ENCODE peak calls at places on chromosomes 4 and X, in ten cellular contexts. J is GM12865, H is cardiac muscle cell, B is ovary, S is astrocyte of the spinal cord, T is dorsolateral prefrontal cortex, D is fibroblast of villous mesenchyme, O is psoas muscle, I is uterus, K is hepatocyte. F is an unnamed sample.

GRCh38 chr4:26590639-26591038 is 6.8 kb downstream of the TBC1D19 start:
- DNase-seq in B (no peak), T (no peak), I (no peak), J (no peak), K (no peak), S (peak; percentile 63), O (no peak), D (no peak), H (no peak), F (no peak)

GRCh38 chr4:92012899-92013867 is 290.6 kb upstream of the GRID2 start:
- DNase-seq in S (no peak), D (no peak), I (no peak), K (peak; percentile 52), B (no peak), O (no peak), J (no peak), H (peak; percentile 1), T (no peak), F (no peak)

GRCh38 chr4:13483142-13484044 is 747 bp downstream of the RAB28 start:
- DNase-seq in O (peak; percentile 64), I (peak; percentile 47), K (peak; percentile 70), S (peak; percentile 81), B (peak; percentile 44), T (peak; percentile 57), H (peak; percentile 81), J (peak; percentile 33), D (peak; percentile 83), F (peak; percentile 68)

GRCh38 chr4:142312391-142312790 is 533.7 kb downstream of the INPP4B start:
- DNase-seq in J (no peak), O (no peak), S (no peak), I (no peak), B (no peak), D (no peak), T (no peak), K (no peak), H (no peak), F (no peak)

GRCh38 chr4:157170321-157170720 is 50.2 kb upstream of the GRIA2 start:
- DNase-seq in H (no peak), K (no peak), O (no peak), S (no peak), B (no peak), D (no peak), I (no peak), J (no peak), T (no peak), F (peak; percentile 47)

GRCh38 chr4:26088433-26088928 is 174.5 kb downstream of the SMIM20 start:
- DNase-seq in B (no peak), I (no peak), J (peak; percentile 67), H (no peak), S (peak; percentile 41), D (peak; percentile 42), T (no peak), O (peak; percentile 62), K (no peak), F (no peak)

GRCh38 chrX:16444353-16444752 is 205.6 kb upstream of the S100G start:
- DNase-seq in S (peak; percentile 78), I (no peak), B (no peak), K (no peak), O (peak; percentile 74), J (no peak), H (no peak), T (no peak), D (no peak), F (no peak)

GRCh38 chr4:172601195-172601594 is 567.4 kb upstream of the GALNT7 start:
- DNase-seq in I (no peak), D (no peak), J (no peak), S (peak; percentile 34), H (no peak), T (no peak), K (no peak), O (no peak), B (no peak), F (peak; percentile 82)

GRCh38 chr4:102586644-102587021 is 85.5 kb downstream of the NFKB1 start:
- DNase-seq in I (no peak), O (no peak), T (no peak), J (peak; percentile 60), H (no peak), K (no peak), D (no peak), S (no peak), B (no peak), F (no peak)

GRCh38 chrX:22742174-22742573 is 257.6 kb upstream of the DDX53 start:
- DNase-seq in H (no peak), D (peak; percentile 53), J (no peak), K (no peak), B (no peak), O (no peak), T (no peak), I (no peak), S (peak; percentile 17), F (peak; percentile 9)

GRCh38 chr4:6165766-6166165 is 34.6 kb downstream of the JAKMIP1 start:
- DNase-seq in O (no peak), I (no peak), S (no peak), K (no peak), H (no peak), D (no peak), J (no peak), T (no peak), B (no peak), F (no peak)

GRCh38 chr4:7335363-7336066 is 99.2 kb downstream of the PSAPL1 start:
- DNase-seq in J (peak; percentile 63), B (peak; percentile 65), K (peak; percentile 54), H (peak; percentile 70), O (peak; percentile 80), S (no peak), T (peak; percentile 77), I (peak; percentile 36), D (peak; percentile 6), F (peak; percentile 52)
- TF ChIP-seq CTCF in J (peak; percentile 80), B (peak; percentile 42), K (peak; percentile 58), H (peak; percentile 84), O (peak; percentile 41), S (peak; percentile 75), T (peak; percentile 43), I (peak; percentile 36), D (peak; percentile 53), F (peak; percentile 74)

GRCh38 chrX:153411255-153411987 is at the start of gene ZFP92:
- DNase-seq in O (peak; percentile 56), K (peak; percentile 27), D (peak; percentile 12), S (no peak), J (no peak), T (no peak), H (no peak), I (no peak), B (peak; percentile 43), F (no peak)
- H3K4me3 ChIP-seq in O (peak within 1 kb of the TSS; percentile 60), K (no peak within 1 kb of the TSS), D (peak within 1 kb of the TSS; percentile 58), S (peak within 1 kb of the TSS; percentile 30), J (peak within 1 kb of the TSS; percentile 13), T (peak within 1 kb of the TSS; percentile 54), H (peak within 1 kb of the TSS; percentile 10), I (peak within 1 kb of the TSS; percentile 43), B (peak within 1 kb of the TSS; percentile 52), F (peak within 1 kb of the TSS; percentile 42)

DNA sequence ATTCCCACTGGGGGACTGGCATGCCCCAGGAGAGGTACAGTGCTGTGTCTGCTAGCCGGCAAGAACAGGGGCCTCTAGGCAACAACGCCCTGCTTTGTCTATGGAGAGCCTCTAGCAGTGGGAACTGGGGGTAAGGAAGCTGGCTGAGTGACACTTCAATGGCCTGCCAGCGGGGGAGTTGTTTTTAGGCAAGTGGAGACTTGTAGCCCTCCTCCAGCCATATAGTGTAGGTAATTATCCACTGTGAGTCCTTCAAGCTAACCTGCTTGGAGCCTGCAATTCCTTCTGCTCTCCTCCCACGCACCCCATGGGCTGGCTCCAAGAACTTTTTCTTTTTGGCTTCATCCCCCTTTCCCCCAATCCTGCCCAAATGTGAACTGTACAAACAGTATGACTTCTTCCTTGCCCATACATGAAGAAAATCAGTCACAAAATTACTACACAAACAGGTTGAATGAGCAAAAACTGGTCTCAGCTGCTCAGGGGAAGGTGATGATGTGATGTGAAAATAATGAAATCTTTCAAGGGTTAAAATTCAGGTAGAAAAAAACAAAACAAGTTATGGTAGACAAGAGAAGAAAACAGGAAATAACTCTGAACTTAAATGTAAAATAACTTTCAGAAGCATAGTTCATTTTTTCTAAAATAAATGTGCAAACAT is 33.1 kb downstream of the LEF1 start:
- DNase-seq in H (no peak), D (no peak), K (no peak), S (no peak), T (no peak), B (no peak), J (peak; percentile 27), O (no peak), I (no peak), F (peak; percentile 41)
- TF ChIP-seq CTCF in H (no peak), D (no peak), K (no peak), S (no peak), T (no peak), B (no peak), J (peak; percentile 8), O (no peak), I (no peak), F (no peak)

GRCh38 chrX:13059676-13060499 is 15.5 kb upstream of the FAM9C start:
- DNase-seq in O (no peak), I (no peak), J (no peak), D (peak; percentile 88), K (peak; percentile 54), B (no peak), H (no peak), S (no peak), T (no peak), F (no peak)
- H3K4me3 ChIP-seq in O (no peak overlapping the region), I (no peak overlapping the region), J (no peak overlapping the region), D (no peak overlapping the region), K (no peak overlapping the region), B (no peak overlapping the region), H (no peak overlapping the region), S (no peak overlapping the region), T (no peak overlapping the region), F (no peak overlapping the region)

GRCh38 chr4:76305971-76306881 is at the start of gene STBD1:
- DNase-seq in H (peak; percentile 96), K (peak; percentile 91), T (peak; percentile 66), S (peak; percentile 74), I (peak; percentile 70), O (peak; percentile 90), D (peak; percentile 59), J (peak; percentile 41), B (peak; percentile 60), F (peak; percentile 20)
- TF ChIP-seq CTCF in H (no peak), K (no peak), T (no peak), S (no peak), I (no peak), O (no peak), D (no peak), J (no peak), B (no peak), F (no peak)

F was measured in A673.